ENCODE peak calls at places on chromosomes 3 and 15, in seven cellular contexts. E is AG04450, I is AG09309, K is BJ, B is ovary, O is IMR-90, Q is astrocyte of the spinal cord. F is an unnamed sample.

GRCh38 chr3:2099028-2099671 is 484 bp downstream of the CNTN4 start:
- DNase-seq in E (no peak), I (no peak), K (no peak), B (peak), O (no peak), Q (no peak), F (no peak)

GRCh38 chr3:135107043-135107442 is 312.0 kb downstream of the EPHB1 start:
- DNase-seq in E (no peak), I (no peak), K (no peak), B (no peak), O (no peak), Q (no peak), F (no peak)

GRCh38 chr3:100046986-100047385 is 67.3 kb downstream of the FILIP1L start:
- DNase-seq in E (no peak), I (no peak), K (no peak), B (no peak), O (no peak), Q (no peak), F (no peak)

GRCh38 chr3:11944052-11944673 is 60.0 kb upstream of the SYN2 start:
- DNase-seq in E (no peak), I (no peak), K (no peak), B (no peak), O (peak), Q (peak), F (peak)

GRCh38 chr3:184085389-184085852 is 11.4 kb upstream of the HTR3E start:
- DNase-seq in E (no peak), I (no peak), K (no peak), B (no peak), O (peak), Q (no peak), F (no peak)

GRCh38 chr15:73650387-73651126 is 17.4 kb upstream of the NPTN start:
- DNase-seq in E (no peak), I (no peak), K (peak), B (no peak), O (peak), Q (no peak), F (peak)

GRCh38 chr15:22981336-22981840 is 1.2 kb upstream of the CYFIP1 start:
- DNase-seq in E (no peak), I (no peak), K (no peak), B (no peak), O (no peak), Q (no peak), F (no peak)

GRCh38 chr15:62994975-62995730 is 47.4 kb upstream of the TPM1 start:
- DNase-seq in E (no peak), I (no peak), K (no peak), B (no peak), O (peak), Q (peak), F (peak)

GRCh38 chr3:9875448-9875847 is 4.6 kb downstream of the CIDEC start:
- DNase-seq in E (no peak), I (no peak), K (no peak), B (no peak), O (no peak), Q (no peak), F (no peak)

GRCh38 chr3:13144163-13145023 is 71.2 kb upstream of the IQSEC1 start:
- DNase-seq in E (no peak), I (no peak), K (no peak), B (no peak), O (no peak), Q (no peak), F (no peak)

GRCh38 chr15:99424131-99424571 is 141.6 kb upstream of the MEF2A start:
- DNase-seq in E (no peak), I (no peak), K (no peak), B (peak), O (no peak), Q (no peak), F (no peak)

GRCh38 chr15:69861331-69862171 is 236.2 kb downstream of the TLE3 start:
- DNase-seq in E (no peak), I (no peak), K (no peak), B (no peak), O (peak), Q (no peak), F (no peak)

GRCh38 chr3:4290272-4290893 is 12.8 kb upstream of the SETMAR start:
- DNase-seq in E (no peak), I (peak), K (no peak), B (no peak), O (peak), Q (peak), F (peak)

GRCh38 chr3:119310052-119310451 is 15.9 kb downstream of the ARHGAP31 start:
- DNase-seq in E (peak), I (peak), K (peak), B (no peak), O (peak), Q (peak), F (peak)

GRCh38 chr3:14113964-14114667 is 10.6 kb downstream of the CHCHD4 start:
- DNase-seq in E (no peak), I (no peak), K (no peak), B (no peak), O (no peak), Q (no peak), F (no peak)

GRCh38 chr3:133563186-133563591 is 10.3 kb upstream of the CDV3 start:
- DNase-seq in E (no peak), I (no peak), K (no peak), B (no peak), O (peak), Q (no peak), F (peak)

GRCh38 chr3:176767385-176767784 is 429.9 kb downstream of the TBL1XR1 start:
- DNase-seq in E (peak), I (peak), K (peak), B (no peak), O (peak), Q (peak), F (peak)

GRCh38 chr3:127035672-127036071 is 52.8 kb downstream of the PLXNA1 start:
- DNase-seq in E (no peak), I (peak), K (peak), B (peak), O (peak), Q (peak), F (no peak)

GRCh38 chr3:194512895-194513601 is 26.2 kb upstream of the ATP13A3 start:
- DNase-seq in E (no peak), I (no peak), K (no peak), B (no peak), O (no peak), Q (no peak), F (no peak)

GRCh38 chr15:66565731-66566130 is at the start of gene LCTL:
- DNase-seq in E (peak), I (no peak), K (no peak), B (no peak), O (peak), Q (peak), F (peak)

GRCh38 chr15:81297580-81298575 is 26.1 kb downstream of the STARD5 start:
- DNase-seq in E (no peak), I (no peak), K (no peak), B (no peak), O (no peak), Q (no peak), F (no peak)
- H3K4me3 ChIP-seq in E (no peak), I (no peak), K (no peak), B (no peak), O (no peak), Q (no peak), F (no peak)

GRCh38 chr3:61251174-61251972 is at the start of gene FHIT:
- DNase-seq in E (peak), I (peak), K (peak), B (peak), O (peak), Q (peak), F (peak)
- TF ChIP-seq CTCF in E (no peak), I (no peak), K (no peak), B (no peak), O (no peak), Q (no peak), F (no peak)

GRCh38 chr15:52790941-52791751 is 1.0 kb upstream of the ONECUT1 start:
- DNase-seq in E (no peak), I (no peak), K (no peak), B (no peak), O (peak), Q (no peak), F (no peak)
- H3K4me3 ChIP-seq in E (peak), I (peak), K (peak), B (no peak), O (peak), Q (peak), F (peak)

GRCh38 chr3:104594491-104594890 is 772.2 kb upstream of the ALCAM start:
- DNase-seq in E (no peak), I (no peak), K (no peak), B (no peak), O (no peak), Q (no peak), F (no peak)

GRCh38 chr3:104596054-104596453 is 770.7 kb upstream of the ALCAM start:
- DNase-seq in E (no peak), I (no peak), K (no peak), B (no peak), O (peak), Q (no peak), F (no peak)

GRCh38 chr3:104598848-104599501 is 767.7 kb upstream of the ALCAM start:
- DNase-seq in E (no peak), I (no peak), K (no peak), B (no peak), O (no peak), Q (no peak), F (no peak)

DNA sequence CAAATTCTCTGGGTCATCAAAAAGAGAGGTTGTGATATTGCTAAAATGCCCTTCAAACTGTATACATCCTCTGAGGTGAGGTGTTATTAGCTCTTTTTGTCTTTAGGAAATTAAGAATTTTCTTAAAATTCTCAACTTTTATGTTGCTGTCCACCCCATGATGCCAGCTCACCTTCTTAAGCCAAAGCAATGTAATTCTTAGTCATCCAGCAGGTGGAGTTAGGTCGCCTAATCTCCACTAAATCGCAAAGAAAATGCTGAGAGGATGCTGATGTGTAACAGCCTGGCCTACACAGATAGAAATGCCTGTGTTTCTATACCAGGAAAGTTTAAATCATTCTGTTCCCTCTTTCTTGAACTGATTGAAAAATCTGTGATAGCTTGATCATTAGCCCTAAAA is 770.2 kb upstream of the ALCAM start:
- DNase-seq in E (peak), I (peak), K (no peak), B (no peak), O (peak), Q (peak), F (peak)
- TF ChIP-seq CTCF in E (peak), I (peak), K (peak), B (no peak), O (peak), Q (peak), F (peak)